ENCODE peak calls at places on chromosome 19, in nine cellular contexts. U is uterus; I is Panc1; Q is left ventricle myocardium inferior; V is AG04450; Z is CD8-positive, alpha-beta memory T cell; L is cardiac muscle cell; B is GM23338; A is astrocyte. N is an unnamed sample. For H3K27me3, the result is how much of the 10 kb centered on the place peaks cover.

GRCh38 chr19:38571682-38572081 is 46.1 kb downstream of the MAP4K1 start:
- DNase-seq in V (no peak), Z (no peak), U (no peak), B (no peak), I (no peak), A (no peak), Q (no peak), L (no peak), N (no peak)

GRCh38 chr19:21022996-21023395 is 2.5 kb downstream of the ZNF430 start:
- DNase-seq in Q (no peak), L (peak), I (no peak), U (no peak), A (peak), Z (no peak), V (no peak), B (no peak), N (no peak)

GRCh38 chr19:47019431-47020041 is at the start of gene NPAS1:
- DNase-seq in Z (no peak), A (no peak), Q (no peak), L (no peak), V (no peak), B (peak), U (no peak), I (no peak), N (no peak)

GRCh38 chr19:46984077-46985010 is 35.3 kb upstream of the NPAS1 start:
- DNase-seq in A (peak), B (no peak), Z (no peak), V (no peak), L (peak), Q (peak), I (no peak), U (peak), N (no peak)

GRCh38 chr19:51573331-51573730 is 2.2 kb downstream of the ZNF175 start:
- DNase-seq in U (no peak), I (no peak), Z (no peak), Q (no peak), B (no peak), V (no peak), L (peak), A (no peak), N (no peak)

GRCh38 chr19:1235625-1236538 is 1.9 kb downstream of the CBARP start:
- DNase-seq in B (no peak), L (no peak), I (no peak), Q (no peak), V (no peak), U (no peak), Z (no peak), A (no peak), N (no peak)

GRCh38 chr19:50357178-50358100 is 8.0 kb downstream of the NAPSA start:
- DNase-seq in B (peak), Q (peak), I (no peak), L (peak), U (peak), V (no peak), Z (peak), A (peak), N (peak)

GRCh38 chr19:734716-735115 is 16.2 kb upstream of the MISP start:
- DNase-seq in A (no peak), V (no peak), L (no peak), I (no peak), Q (no peak), Z (no peak), B (no peak), U (no peak), N (no peak)

GRCh38 chr19:862529-863304 is 3.3 kb downstream of the CFD start:
- DNase-seq in A (no peak), I (no peak), V (no peak), B (peak), L (peak), Z (peak), U (peak), Q (no peak), N (no peak)

GRCh38 chr19:37953576-37954303 is 46.7 kb downstream of the SIPA1L3 start:
- DNase-seq in U (no peak), Z (no peak), L (peak), B (peak), V (no peak), A (peak), I (no peak), Q (no peak), N (no peak)

GRCh38 chr19:704447-704741 is 4.3 kb upstream of the PALM start:
- DNase-seq in Z (no peak), V (no peak), A (no peak), U (no peak), L (no peak), B (no peak), I (no peak), Q (no peak), N (no peak)

GRCh38 chr19:1089891-1090290 is 5.3 kb downstream of the POLR2E start:
- DNase-seq in U (no peak), Q (no peak), B (no peak), Z (peak), A (no peak), I (no peak), L (no peak), V (no peak), N (no peak)

GRCh38 chr19:2800506-2800905 is 15.2 kb downstream of the THOP1 start:
- DNase-seq in A (no peak), Q (peak), I (no peak), B (no peak), L (no peak), Z (no peak), V (no peak), U (no peak), N (no peak)

GRCh38 chr19:56096665-56097064 is 24.4 kb downstream of the ZNF787 start:
- DNase-seq in A (no peak), V (no peak), U (no peak), L (no peak), I (no peak), B (no peak), Q (no peak), Z (no peak), N (no peak)

GRCh38 chr19:47848425-47848824 is 10.6 kb upstream of the TPRX2 start:
- DNase-seq in U (no peak), Z (no peak), B (no peak), V (no peak), Q (no peak), A (no peak), I (no peak), L (no peak), N (no peak)

GRCh38 chr19:34482380-34483250 is 1.1 kb downstream of the WTIP start:
- DNase-seq in Z (no peak), A (peak), I (no peak), U (no peak), L (peak), Q (no peak), B (peak), V (no peak), N (no peak)

GRCh38 chr19:532578-533484 is 1.3 kb downstream of the CDC34 start:
- DNase-seq in L (peak), U (peak), V (no peak), Z (no peak), B (peak), Q (peak), A (peak), I (no peak), N (peak)

GRCh38 chr19:54633401-54633800 is 3.1 kb downstream of the LILRB1 start:
- DNase-seq in Z (no peak), A (no peak), Q (no peak), V (no peak), I (no peak), U (no peak), L (no peak), B (no peak), N (no peak)
- H3K27me3 ChIP-seq in Z (under half), A (under half), Q (half or more), V (under half), I (under half), U (under half), L (under half), B (under half), N (under half)

DNA sequence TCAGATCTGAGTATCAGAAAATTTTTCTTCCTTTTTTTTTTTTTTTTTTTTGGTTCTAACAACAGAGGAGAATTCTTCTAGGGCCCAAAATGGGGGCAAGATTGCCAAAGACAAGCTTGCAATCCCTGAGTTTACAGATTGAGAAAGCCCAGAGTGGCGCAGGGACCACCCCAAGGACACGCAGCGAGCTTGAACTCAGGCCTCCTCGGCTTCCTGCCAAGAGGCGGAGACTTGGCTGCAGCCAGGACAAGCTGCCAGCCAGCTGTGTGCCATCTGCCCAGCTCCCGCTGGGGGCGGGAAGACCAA is 508 bp upstream of the MRPL34 start:
- DNase-seq in Q (no peak), U (no peak), A (no peak), V (no peak), L (no peak), Z (no peak), I (no peak), B (no peak), N (no peak)
- H3K4me3 ChIP-seq in Q (peak), U (peak), A (peak), V (peak), L (no peak), Z (peak), I (peak), B (peak), N (peak)

DNA sequence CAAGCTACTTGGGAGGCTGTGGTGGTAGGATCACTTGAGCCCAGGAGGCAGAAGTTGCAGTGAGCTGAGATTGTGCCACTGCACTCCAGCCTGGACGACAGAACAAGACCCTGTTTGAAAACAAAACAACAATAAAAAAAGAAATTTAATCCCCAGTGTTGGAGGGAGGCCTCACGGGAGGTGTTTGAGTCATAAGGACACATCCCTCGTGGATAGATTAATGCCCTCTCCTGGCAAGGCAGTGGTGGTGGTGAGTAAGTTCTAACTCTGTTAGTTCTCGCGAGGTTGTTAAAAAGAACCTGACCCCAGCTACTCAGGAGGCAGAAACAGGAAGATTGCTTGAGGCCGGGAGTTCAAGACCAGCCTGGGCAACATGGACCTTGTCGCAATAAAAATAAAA is 27.6 kb upstream of the SIN3B start:
- DNase-seq in B (no peak), A (peak), U (peak), L (peak), Q (no peak), I (no peak), Z (no peak), V (no peak), N (no peak)
- H3K27me3 ChIP-seq in B (under half), A (under half), U (under half), L (under half), Q (under half), I (under half), Z (under half), V (under half), N (under half)

DNA sequence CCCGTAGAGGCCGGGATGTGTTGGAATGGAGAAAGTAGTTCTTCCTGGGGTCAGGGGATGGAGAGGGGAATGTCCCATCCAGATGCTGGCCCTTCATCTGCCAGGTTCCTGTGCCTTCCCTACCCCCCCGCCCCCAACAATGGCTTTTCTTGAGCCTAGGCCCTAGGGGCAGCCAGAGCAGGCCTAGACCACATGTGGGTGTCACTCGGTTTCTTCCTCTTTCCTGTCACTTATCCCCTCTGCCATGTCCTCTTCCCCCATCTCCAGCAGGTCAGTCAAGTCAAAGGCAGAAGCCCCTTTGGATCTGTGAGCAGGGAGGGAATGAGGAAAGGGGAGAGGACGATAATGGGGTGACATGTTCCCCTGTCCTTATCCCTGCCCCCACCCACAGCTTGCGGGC is 36.4 kb downstream of the LYL1 start:
- DNase-seq in A (no peak), V (no peak), L (no peak), Q (no peak), I (no peak), U (no peak), Z (no peak), B (no peak), N (no peak)
- H3K4me3 ChIP-seq in A (no peak), V (no peak), L (no peak), Q (no peak), I (no peak), U (no peak), Z (no peak), B (no peak), N (no peak)

GRCh38 chr19:10294368-10294697 is 4.6 kb downstream of the ICAM5 start:
- DNase-seq in A (no peak), B (peak), V (no peak), Q (no peak), L (no peak), U (no peak), I (no peak), Z (no peak), N (no peak)
- H3K27me3 ChIP-seq in A (half or more), B (half or more), V (under half), Q (half or more), L (half or more), U (half or more), I (under half), Z (under half), N (half or more)

GRCh38 chr19:14138576-14139265 is 2.3 kb upstream of the ASF1B start:
- DNase-seq in U (no peak), B (no peak), A (peak), L (peak), Z (no peak), I (no peak), Q (no peak), V (no peak), N (no peak)

GRCh38 chr19:14139944-14140343 is 3.6 kb upstream of the ASF1B start:
- DNase-seq in Q (no peak), L (peak), B (no peak), A (no peak), Z (no peak), V (no peak), U (no peak), I (no peak), N (no peak)

GRCh38 chr19:14135985-14136508 is 342 bp downstream of the ASF1B start:
- DNase-seq in Z (no peak), V (no peak), L (no peak), Q (no peak), U (no peak), I (no peak), B (no peak), A (no peak), N (no peak)

GRCh38 chr19:14136509-14137281 is at the start of gene ASF1B:
- DNase-seq in L (peak), Z (peak), U (peak), I (peak), A (peak), Q (peak), B (peak), V (peak), N (peak)

DNA sequence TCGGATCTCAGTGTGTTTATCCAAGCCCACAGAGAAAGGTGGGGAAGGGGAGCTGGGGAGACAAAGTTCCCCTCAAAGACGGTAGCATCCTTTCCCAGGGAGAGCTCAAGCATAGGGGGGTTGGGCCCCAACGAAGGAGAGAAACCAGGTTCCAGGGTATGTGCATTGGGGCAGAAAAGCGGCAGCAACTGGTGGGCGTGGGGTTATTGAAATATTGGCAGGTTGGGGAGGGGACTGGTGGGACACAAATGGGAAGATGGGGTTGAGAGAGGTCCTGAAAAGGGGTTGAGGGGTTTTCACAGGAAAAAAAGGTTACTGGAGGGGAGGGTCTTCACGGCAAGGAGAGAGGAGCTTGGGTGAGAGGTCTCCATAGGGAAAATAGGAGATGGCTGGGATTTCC is 1.0 kb downstream of the ASF1B start:
- DNase-seq in Q (no peak), U (no peak), A (no peak), B (no peak), Z (no peak), I (no peak), L (no peak), V (no peak), N (no peak)
- H3K4me3 ChIP-seq in Q (no peak), U (no peak), A (peak), B (peak), Z (peak), I (peak), L (peak), V (peak), N (no peak)

GRCh38 chr19:17953869-17954268 is 13.0 kb upstream of the KCNN1 start:
- DNase-seq in Q (no peak), Z (no peak), A (no peak), V (no peak), L (no peak), U (no peak), I (no peak), B (no peak), N (no peak)

GRCh38 chr19:17950310-17951150 is 16.4 kb upstream of the KCNN1 start:
- DNase-seq in V (no peak), Q (peak), Z (peak), B (peak), L (no peak), I (no peak), A (no peak), U (no peak), N (no peak)

GRCh38 chr19:17951151-17952040 is 15.5 kb upstream of the KCNN1 start:
- DNase-seq in I (no peak), A (no peak), L (no peak), Q (no peak), U (no peak), V (no peak), Z (no peak), B (no peak), N (no peak)

GRCh38 chr19:17953316-17953801 is 13.5 kb upstream of the KCNN1 start:
- DNase-seq in U (no peak), A (no peak), Q (no peak), Z (no peak), B (no peak), V (no peak), I (no peak), L (no peak), N (no peak)

DNA sequence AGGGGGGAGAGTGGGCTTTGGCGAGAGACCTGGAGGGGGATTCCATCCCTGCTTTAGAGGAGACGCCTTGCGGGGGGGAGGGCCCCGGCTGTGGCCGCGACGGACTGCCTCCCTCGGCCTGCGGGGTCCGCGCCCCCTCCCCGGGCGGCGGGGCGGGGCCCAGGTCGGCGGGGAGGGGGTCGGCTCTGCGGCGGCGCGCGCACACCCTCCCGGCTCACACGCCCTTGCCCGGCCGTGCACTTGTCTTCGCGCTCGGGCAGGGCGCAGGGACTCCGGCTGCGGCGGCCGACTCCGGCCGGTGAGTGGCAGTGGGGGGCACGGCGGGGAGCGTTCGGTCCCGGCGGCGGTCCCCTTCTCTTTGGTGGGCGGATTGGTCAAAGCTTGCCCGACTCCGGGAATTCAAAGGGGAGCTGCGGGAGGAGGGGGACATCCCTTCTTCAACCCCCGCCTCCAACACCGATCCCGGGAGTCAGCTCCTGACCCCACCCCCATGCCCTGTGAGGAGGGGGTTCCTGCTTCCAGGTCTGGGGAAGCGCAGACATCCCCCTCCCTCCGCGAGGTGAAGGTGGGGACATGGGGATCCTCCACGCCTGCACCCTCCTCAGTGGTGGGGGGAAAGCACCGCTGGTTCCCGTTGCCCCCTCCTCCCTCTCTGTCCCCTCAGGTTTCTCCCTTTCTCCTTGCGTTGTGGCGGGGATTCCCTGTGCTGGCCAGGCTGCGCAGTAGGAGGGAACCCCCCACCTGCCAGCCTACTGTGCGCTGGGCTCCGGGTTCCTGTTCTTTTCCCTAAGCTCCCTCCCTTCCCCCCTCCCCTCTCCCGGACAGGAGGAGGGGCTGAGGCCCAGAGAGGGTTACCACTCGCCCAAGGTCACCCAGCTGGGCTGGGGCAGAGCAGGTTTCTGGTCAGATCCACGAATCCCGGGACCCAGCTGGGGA is 14.6 kb upstream of the KCNN1 start:
- DNase-seq in B (peak), U (no peak), Z (no peak), L (no peak), A (no peak), Q (no peak), V (no peak), I (no peak), N (no peak)
- H3K27me3 ChIP-seq in B (half or more), U (under half), Z (under half), L (under half), A (half or more), Q (half or more), V (half or more), I (under half), N (under half)

GRCh38 chr19:40739871-40740703 is 10.2 kb downstream of the ACTMAP start:
- DNase-seq in Q (no peak), I (no peak), V (no peak), B (no peak), U (no peak), L (no peak), A (no peak), Z (no peak), N (no peak)
- H3K4me3 ChIP-seq in Q (no peak), I (no peak), V (no peak), B (no peak), U (no peak), L (no peak), A (no peak), Z (no peak), N (no peak)